ENCODE peak calls at places on chromosomes 5 and 9, in four cellular contexts. One of them, this sample, is unnamed. For H3K9me3, the result is how much of the 10 kb centered on the place peaks cover.

GRCh38 chr5:109929371-109929770 is 239.6 kb downstream of the MAN2A1 start:
- DNase-seq in MM.1S: no peak
- DNase-seq in sigmoid colon: no peak
- DNase-seq in CD8-positive, alpha-beta memory T cell: no peak
- DNase-seq in this sample: no peak

GRCh38 chr9:3238241-3238640 is 287.6 kb downstream of the RFX3 start:
- DNase-seq in CD8-positive, alpha-beta memory T cell: no peak
- DNase-seq in sigmoid colon: no peak
- DNase-seq in MM.1S: no peak
- DNase-seq in this sample: no peak

GRCh38 chr5:72523960-72524582 is 16.9 kb upstream of the ZNF366 start:
- DNase-seq in MM.1S: peak
- DNase-seq in CD8-positive, alpha-beta memory T cell: no peak
- DNase-seq in sigmoid colon: no peak
- DNase-seq in this sample: no peak

GRCh38 chr5:62268239-62268638 is 37.8 kb upstream of the KIF2A start:
- DNase-seq in CD8-positive, alpha-beta memory T cell: no peak
- DNase-seq in MM.1S: no peak
- DNase-seq in sigmoid colon: no peak
- DNase-seq in this sample: no peak

GRCh38 chr9:34989946-34990635 is 546 bp downstream of the DNAJB5 start:
- DNase-seq in CD8-positive, alpha-beta memory T cell: peak
- DNase-seq in MM.1S: peak
- DNase-seq in sigmoid colon: peak
- DNase-seq in this sample: peak

GRCh38 chr9:104564358-104564757 is 4.6 kb upstream of the OR13C8 start:
- DNase-seq in MM.1S: peak
- DNase-seq in sigmoid colon: no peak
- DNase-seq in CD8-positive, alpha-beta memory T cell: no peak
- DNase-seq in this sample: no peak

GRCh38 chr9:124006448-124007156 is 5.0 kb upstream of the LHX2 start:
- DNase-seq in MM.1S: no peak
- DNase-seq in sigmoid colon: no peak
- DNase-seq in CD8-positive, alpha-beta memory T cell: no peak
- DNase-seq in this sample: no peak

GRCh38 chr9:134163374-134164196 is 779 bp downstream of the RNU6ATAC start:
- DNase-seq in CD8-positive, alpha-beta memory T cell: peak
- DNase-seq in sigmoid colon: peak
- DNase-seq in MM.1S: peak
- DNase-seq in this sample: peak

GRCh38 chr5:74895906-74896305 is 29.7 kb upstream of the FAM169A start:
- DNase-seq in MM.1S: no peak
- DNase-seq in sigmoid colon: no peak
- DNase-seq in CD8-positive, alpha-beta memory T cell: no peak
- DNase-seq in this sample: no peak

GRCh38 chr9:32378993-32379729 is 5.3 kb upstream of the ACO1 start:
- DNase-seq in MM.1S: peak
- DNase-seq in CD8-positive, alpha-beta memory T cell: peak
- DNase-seq in sigmoid colon: no peak
- DNase-seq in this sample: no peak

GRCh38 chr5:104178066-104178465 is 615.5 kb upstream of the NUDT12 start:
- DNase-seq in CD8-positive, alpha-beta memory T cell: no peak
- DNase-seq in MM.1S: peak
- DNase-seq in sigmoid colon: no peak
- DNase-seq in this sample: no peak

GRCh38 chr5:71457106-71457505 is 1.7 kb downstream of the BDP1 start:
- DNase-seq in sigmoid colon: no peak
- DNase-seq in MM.1S: no peak
- DNase-seq in CD8-positive, alpha-beta memory T cell: no peak
- DNase-seq in this sample: no peak
- H3K27ac ChIP-seq in sigmoid colon: no peak
- H3K27ac ChIP-seq in MM.1S: no peak
- H3K27ac ChIP-seq in CD8-positive, alpha-beta memory T cell: no peak
- H3K27ac ChIP-seq in this sample: no peak

GRCh38 chr9:8020161-8020560 is 220.6 kb upstream of the DMAC1 start:
- DNase-seq in CD8-positive, alpha-beta memory T cell: no peak
- DNase-seq in sigmoid colon: no peak
- DNase-seq in MM.1S: no peak
- DNase-seq in this sample: no peak
- H3K9me3 ChIP-seq in CD8-positive, alpha-beta memory T cell: under half
- H3K9me3 ChIP-seq in sigmoid colon: under half
- H3K9me3 ChIP-seq in MM.1S: under half
- H3K9me3 ChIP-seq in this sample: under half

GRCh38 chr5:95858661-95859326 is 36.3 kb upstream of the GLRX start:
- DNase-seq in MM.1S: peak
- DNase-seq in sigmoid colon: peak
- DNase-seq in CD8-positive, alpha-beta memory T cell: peak
- DNase-seq in this sample: peak
- H3K4me3 ChIP-seq in MM.1S: peak
- H3K4me3 ChIP-seq in sigmoid colon: peak
- H3K4me3 ChIP-seq in CD8-positive, alpha-beta memory T cell: no peak
- H3K4me3 ChIP-seq in this sample: peak

DNA sequence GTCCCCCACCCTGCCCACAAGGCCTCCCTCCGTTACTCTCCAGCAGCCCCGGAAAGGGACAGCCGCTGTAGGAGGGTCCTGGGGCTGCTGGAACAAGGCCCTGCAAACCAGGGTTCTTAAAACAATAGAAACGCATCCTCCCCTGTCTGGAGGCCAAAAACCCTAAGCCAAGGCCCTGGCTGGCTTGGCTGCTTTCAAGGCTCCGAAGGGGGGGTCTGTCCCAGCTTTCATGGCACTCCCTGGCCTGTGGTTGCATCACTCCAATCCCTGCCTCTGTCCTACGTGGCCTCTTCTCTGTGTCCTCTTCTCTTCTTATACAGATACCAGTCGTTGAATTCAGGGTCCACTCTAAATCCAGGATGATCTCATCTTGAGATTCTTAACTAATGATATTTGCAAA is 7.4 kb upstream of the UBAC1 start:
- DNase-seq in sigmoid colon: no peak
- DNase-seq in CD8-positive, alpha-beta memory T cell: no peak
- DNase-seq in MM.1S: no peak
- DNase-seq in this sample: peak
- H3K27ac ChIP-seq in sigmoid colon: no peak
- H3K27ac ChIP-seq in CD8-positive, alpha-beta memory T cell: no peak
- H3K27ac ChIP-seq in MM.1S: no peak
- H3K27ac ChIP-seq in this sample: peak

GRCh38 chr5:4549351-4549750 is 590.8 kb upstream of the ADAMTS16 start:
- DNase-seq in MM.1S: no peak
- DNase-seq in sigmoid colon: no peak
- DNase-seq in CD8-positive, alpha-beta memory T cell: no peak
- DNase-seq in this sample: no peak
- H3K9me3 ChIP-seq in MM.1S: under half
- H3K9me3 ChIP-seq in sigmoid colon: under half
- H3K9me3 ChIP-seq in CD8-positive, alpha-beta memory T cell: under half
- H3K9me3 ChIP-seq in this sample: under half

GRCh38 chr9:108951578-108951977 is 17.4 kb downstream of the ABITRAM start:
- DNase-seq in sigmoid colon: no peak
- DNase-seq in MM.1S: no peak
- DNase-seq in CD8-positive, alpha-beta memory T cell: no peak
- DNase-seq in this sample: no peak

GRCh38 chr9:108953983-108954574 is 19.9 kb downstream of the ABITRAM start:
- DNase-seq in sigmoid colon: no peak
- DNase-seq in MM.1S: peak
- DNase-seq in CD8-positive, alpha-beta memory T cell: no peak
- DNase-seq in this sample: no peak

GRCh38 chr9:108961151-108961550 is 27.0 kb downstream of the ABITRAM start:
- DNase-seq in MM.1S: no peak
- DNase-seq in CD8-positive, alpha-beta memory T cell: no peak
- DNase-seq in sigmoid colon: no peak
- DNase-seq in this sample: no peak

GRCh38 chr9:108956627-108957026 is 22.4 kb downstream of the ABITRAM start:
- DNase-seq in MM.1S: no peak
- DNase-seq in sigmoid colon: no peak
- DNase-seq in CD8-positive, alpha-beta memory T cell: no peak
- DNase-seq in this sample: no peak

DNA sequence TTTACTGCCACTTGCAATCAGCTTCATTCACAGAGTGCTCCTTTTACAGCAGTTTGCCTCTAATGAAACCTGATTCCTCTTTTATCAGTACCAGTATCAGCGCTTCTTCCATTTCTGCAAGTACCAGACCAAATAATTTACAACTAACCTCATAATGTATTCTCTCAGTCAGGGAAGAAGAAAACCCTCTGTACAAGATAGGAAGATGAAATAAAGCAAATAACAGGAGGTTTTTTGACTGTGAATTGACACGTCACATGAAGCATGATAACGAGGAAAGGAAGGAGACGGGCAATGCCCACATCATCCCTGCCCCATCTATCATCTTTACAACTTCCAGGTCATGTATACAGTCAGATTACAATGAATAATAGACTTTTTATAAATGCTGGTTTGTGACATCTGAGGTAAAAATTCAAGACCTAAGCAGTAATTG is 21.9 kb downstream of the ABITRAM start:
- DNase-seq in CD8-positive, alpha-beta memory T cell: no peak
- DNase-seq in MM.1S: no peak
- DNase-seq in sigmoid colon: no peak
- DNase-seq in this sample: no peak
- H3K4me3 ChIP-seq in CD8-positive, alpha-beta memory T cell: no peak
- H3K4me3 ChIP-seq in MM.1S: no peak
- H3K4me3 ChIP-seq in sigmoid colon: no peak
- H3K4me3 ChIP-seq in this sample: no peak

GRCh38 chr9:121508415-121508814 is 8.8 kb upstream of the GGTA1 start:
- DNase-seq in MM.1S: no peak
- DNase-seq in CD8-positive, alpha-beta memory T cell: no peak
- DNase-seq in sigmoid colon: no peak
- DNase-seq in this sample: no peak
- H3K27ac ChIP-seq in MM.1S: no peak
- H3K27ac ChIP-seq in CD8-positive, alpha-beta memory T cell: no peak
- H3K27ac ChIP-seq in sigmoid colon: no peak
- H3K27ac ChIP-seq in this sample: no peak

DNA sequence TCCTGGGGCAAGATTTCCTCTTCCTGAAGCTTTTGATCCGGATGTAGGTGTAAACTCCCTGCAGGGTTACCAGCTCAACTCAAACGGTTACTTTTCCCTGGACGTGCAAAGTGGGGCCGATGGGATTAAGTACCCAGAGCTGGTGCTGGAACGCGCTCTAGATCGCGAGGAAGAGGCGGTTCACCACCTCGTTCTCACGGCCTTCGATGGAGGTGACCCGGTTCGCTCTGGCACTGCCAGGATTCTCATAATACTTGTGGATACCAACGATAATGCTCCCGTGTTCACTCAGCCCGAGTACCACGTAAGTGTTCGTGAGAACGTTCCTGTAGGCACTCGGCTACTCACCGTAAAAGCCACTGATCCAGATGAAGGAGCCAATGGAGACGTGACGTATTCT is 820 bp downstream of the PCDHGA4 start:
- DNase-seq in MM.1S: no peak
- DNase-seq in CD8-positive, alpha-beta memory T cell: no peak
- DNase-seq in sigmoid colon: no peak
- DNase-seq in this sample: no peak
- H3K9me3 ChIP-seq in MM.1S: under half
- H3K9me3 ChIP-seq in CD8-positive, alpha-beta memory T cell: under half
- H3K9me3 ChIP-seq in sigmoid colon: under half
- H3K9me3 ChIP-seq in this sample: half or more

This sample was measured in kidney.